ENCODE peak calls at places on chromosome 11, in ten cellular contexts. P, Y, Q, U, L, J, E, H, T and N are unnamed samples.

GRCh38 chr11:114162719-114163123 is 103.2 kb downstream of the ZBTB16 start:
- DNase-seq in P (no peak), Y (no peak), Q (peak; percentile 100), U (no peak), L (peak; percentile 92), J (peak; percentile 92), E (no peak), H (peak; percentile 100), T (peak; percentile 98), N (peak; percentile 97)

GRCh38 chr11:120912504-120912903 is 111.4 kb upstream of the TBCEL start:
- DNase-seq in P (peak; percentile 52), Y (peak; percentile 36), Q (peak; percentile 55), U (no peak), L (no peak), J (no peak), E (no peak), H (peak; percentile 57), T (peak; percentile 16), N (peak; percentile 14)

GRCh38 chr11:69529001-69529400 is 47.5 kb downstream of the LINC01488 start:
- DNase-seq in P (no peak), Y (no peak), Q (no peak), U (no peak), L (no peak), J (no peak), E (peak; percentile 27), H (no peak), T (no peak), N (no peak)

GRCh38 chr11:96337541-96338530 is 5.2 kb downstream of the MAML2 start:
- DNase-seq in P (no peak), Y (no peak), Q (peak; percentile 54), U (peak; percentile 87), L (no peak), J (no peak), E (no peak), H (peak; percentile 53), T (peak; percentile 43), N (no peak)

GRCh38 chr11:13114566-13115465 is 105.7 kb downstream of the RASSF10 start:
- DNase-seq in P (peak; percentile 91), Y (peak; percentile 94), Q (no peak), U (no peak), L (peak; percentile 26), J (peak; percentile 16), E (peak; percentile 91), H (no peak), T (peak; percentile 59), N (no peak)

GRCh38 chr11:61908730-61909622 is 8.4 kb downstream of the RAB3IL1 start:
- DNase-seq in P (peak; percentile 32), Y (no peak), Q (no peak), U (peak; percentile 14), L (peak; percentile 39), J (no peak), E (no peak), H (peak; percentile 59), T (peak; percentile 59), N (no peak)

GRCh38 chr11:61555051-61555969 is 25.6 kb downstream of the SYT7 start:
- DNase-seq in P (peak; percentile 88), Y (no peak), Q (no peak), U (no peak), L (no peak), J (no peak), E (peak; percentile 72), H (no peak), T (no peak), N (no peak)

GRCh38 chr11:110112457-110112856 is 19.3 kb downstream of the ZC3H12C start:
- DNase-seq in P (no peak), Y (no peak), Q (no peak), U (no peak), L (no peak), J (no peak), E (no peak), H (no peak), T (no peak), N (no peak)

GRCh38 chr11:12798609-12799011 is 124.4 kb downstream of the TEAD1 start:
- DNase-seq in P (no peak), Y (no peak), Q (no peak), U (no peak), L (no peak), J (no peak), E (no peak), H (no peak), T (no peak), N (no peak)

GRCh38 chr11:2874963-2875362 is 10.6 kb downstream of the CDKN1C start:
- DNase-seq in P (no peak), Y (no peak), Q (no peak), U (no peak), L (no peak), J (no peak), E (no peak), H (no peak), T (no peak), N (no peak)

GRCh38 chr11:14537134-14537599 is 17.0 kb upstream of the PSMA1 start:
- DNase-seq in P (peak; percentile 50), Y (peak; percentile 20), Q (peak; percentile 55), U (peak; percentile 61), L (peak; percentile 32), J (no peak), E (peak; percentile 62), H (peak; percentile 67), T (peak; percentile 53), N (no peak)

GRCh38 chr11:115215694-115216615 is 288.3 kb downstream of the CADM1 start:
- DNase-seq in P (peak; percentile 42), Y (peak; percentile 16), Q (no peak), U (no peak), L (no peak), J (no peak), E (peak; percentile 77), H (no peak), T (no peak), N (no peak)
- TF ChIP-seq CTCF in P (peak; percentile 54), Y (no peak), Q (no peak), U (peak; percentile 34), L (no peak), J (no peak), E (peak; percentile 71), H (no peak), T (no peak), N (peak; percentile 46)

DNA sequence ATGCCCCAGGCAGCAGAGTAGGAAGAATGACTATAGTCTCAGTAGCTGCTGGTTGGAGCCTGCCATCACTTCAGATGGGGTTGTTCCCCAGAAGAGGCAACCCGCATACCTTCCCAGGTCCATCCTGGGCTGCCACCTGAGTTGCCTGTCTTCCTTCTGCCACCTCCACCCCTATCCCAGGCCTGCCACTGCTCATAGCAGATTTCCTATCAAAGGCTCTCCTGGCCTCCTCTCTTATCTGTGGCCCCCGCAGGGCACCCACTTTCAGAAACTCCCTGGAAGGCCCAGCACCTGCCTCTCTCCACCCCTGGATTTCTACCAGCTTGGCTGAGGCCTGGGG is 648 bp upstream of the NR1H3 start:
- DNase-seq in P (no peak), Y (no peak), Q (no peak), U (no peak), L (no peak), J (no peak), E (no peak), H (no peak), T (no peak), N (no peak)
- H3K4me3 ChIP-seq in P (peak overlapping the region; percentile 24), Y (peak overlapping the region; percentile 57), Q (no peak overlapping the region), U (no peak overlapping the region), L (peak overlapping the region; percentile 11), J (no peak overlapping the region), E (peak overlapping the region; percentile 62), H (no peak overlapping the region), T (no peak overlapping the region), N (no peak overlapping the region)

GRCh38 chr11:65189191-65189590 is 7.5 kb downstream of the CAPN1 start:
- DNase-seq in P (no peak), Y (no peak), Q (no peak), U (no peak), L (no peak), J (no peak), E (no peak), H (no peak), T (no peak), N (no peak)

GRCh38 chr11:65186701-65187100 is 5.0 kb downstream of the CAPN1 start:
- DNase-seq in P (no peak), Y (no peak), Q (no peak), U (no peak), L (no peak), J (no peak), E (no peak), H (no peak), T (no peak), N (no peak)

GRCh38 chr11:65187971-65188461 is 6.3 kb downstream of the CAPN1 start:
- DNase-seq in P (no peak), Y (no peak), Q (no peak), U (no peak), L (no peak), J (no peak), E (peak; percentile 29), H (no peak), T (no peak), N (no peak)

GRCh38 chr11:65187146-65187675 is 5.5 kb downstream of the CAPN1 start:
- DNase-seq in P (no peak), Y (no peak), Q (no peak), U (no peak), L (no peak), J (no peak), E (peak; percentile 30), H (no peak), T (no peak), N (no peak)

DNA sequence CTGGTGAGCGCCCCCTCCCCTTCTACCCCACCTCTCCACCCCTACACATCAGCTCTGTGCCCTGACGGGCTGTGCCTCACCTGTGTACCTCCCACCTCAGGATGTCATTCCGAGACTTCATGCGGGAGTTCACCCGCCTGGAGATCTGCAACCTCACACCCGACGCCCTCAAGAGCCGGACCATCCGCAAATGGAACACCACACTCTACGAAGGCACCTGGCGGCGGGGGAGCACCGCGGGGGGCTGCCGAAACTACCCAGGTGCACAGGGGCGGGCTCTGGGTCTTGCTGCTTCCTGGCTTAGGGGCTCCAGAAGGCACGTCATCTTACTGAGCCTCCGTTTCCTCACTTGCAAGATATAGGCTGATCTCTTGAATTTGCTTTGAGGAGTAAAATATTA is 6.8 kb downstream of the CAPN1 start:
- DNase-seq in P (no peak), Y (no peak), Q (no peak), U (no peak), L (no peak), J (no peak), E (peak; percentile 32), H (no peak), T (no peak), N (no peak)
- H3K36me3 ChIP-seq in P (peaks cover 3% of the 10 kb centered on the region), Y (peaks cover 44% of the 10 kb centered on the region), Q (peaks cover 40% of the 10 kb centered on the region), U (no peaks in the 10 kb centered on the region), L (no peaks in the 10 kb centered on the region), J (peaks cover 55% of the 10 kb centered on the region), E (peaks cover 83% of the 10 kb centered on the region), H (peaks cover 29% of the 10 kb centered on the region), T (no peaks in the 10 kb centered on the region), N (peaks cover 4% of the 10 kb centered on the region)

DNA sequence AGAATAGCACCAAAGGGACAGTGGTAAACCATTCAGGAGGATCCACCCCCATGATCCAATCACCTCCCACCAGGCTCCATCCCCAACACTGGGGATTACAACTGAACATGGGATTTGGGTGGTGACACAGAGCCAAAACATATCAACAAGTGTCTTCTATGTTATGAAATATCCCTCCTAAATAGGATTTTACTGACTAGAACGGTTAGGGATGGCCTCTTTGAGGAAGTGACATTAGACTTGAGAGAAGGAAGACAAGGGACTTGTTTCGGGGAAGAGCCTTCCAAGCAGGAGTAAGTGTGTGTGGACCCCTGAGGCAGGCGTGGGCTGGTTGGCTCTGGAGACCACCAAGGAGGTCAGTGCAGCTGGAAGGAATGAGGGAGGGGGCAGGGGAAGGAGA is 12.0 kb upstream of the MRPL11 start:
- DNase-seq in P (no peak), Y (no peak), Q (no peak), U (no peak), L (no peak), J (no peak), E (no peak), H (no peak), T (no peak), N (no peak)
- TF ChIP-seq CTCF in P (no peak), Y (no peak), Q (no peak), U (no peak), L (no peak), J (no peak), E (no peak), H (no peak), T (no peak), N (no peak)